ENCODE peak calls at places on chromosomes 13 and 19, in five cellular contexts. One of them, this sample, is unnamed. For H3K4me1, the result is how much of the 10 kb centered on the place peaks cover.

GRCh38 chr13:27822258-27822872 is 30.1 kb downstream of the GSX1 start:
- DNase-seq in heart right ventricle: no peak
- DNase-seq in cardiac muscle cell: no peak
- DNase-seq in ovary: no peak
- DNase-seq in psoas muscle: no peak
- DNase-seq in this sample: no peak

GRCh38 chr13:66216723-66217122 is 1013.4 kb downstream of the PCDH9 start:
- DNase-seq in heart right ventricle: no peak
- DNase-seq in cardiac muscle cell: peak
- DNase-seq in ovary: no peak
- DNase-seq in psoas muscle: no peak
- DNase-seq in this sample: no peak

GRCh38 chr13:114142640-114143490 is 10.4 kb upstream of the RASA3 start:
- DNase-seq in heart right ventricle: no peak
- DNase-seq in cardiac muscle cell: no peak
- DNase-seq in ovary: no peak
- DNase-seq in psoas muscle: no peak
- DNase-seq in this sample: no peak

GRCh38 chr19:4375620-4376228 is 24.6 kb downstream of the SH3GL1 start:
- DNase-seq in heart right ventricle: no peak
- DNase-seq in cardiac muscle cell: peak
- DNase-seq in ovary: peak
- DNase-seq in psoas muscle: peak
- DNase-seq in this sample: no peak

GRCh38 chr13:95604534-95604915 is 40.0 kb downstream of the DZIP1 start:
- DNase-seq in heart right ventricle: no peak
- DNase-seq in cardiac muscle cell: no peak
- DNase-seq in ovary: no peak
- DNase-seq in psoas muscle: no peak
- DNase-seq in this sample: no peak

GRCh38 chr13:66780814-66781213 is 449.3 kb downstream of the PCDH9 start:
- DNase-seq in heart right ventricle: no peak
- DNase-seq in cardiac muscle cell: peak
- DNase-seq in ovary: no peak
- DNase-seq in psoas muscle: no peak
- DNase-seq in this sample: no peak

GRCh38 chr13:36912983-36913382 is 7.1 kb downstream of the SMAD9 start:
- DNase-seq in heart right ventricle: no peak
- DNase-seq in cardiac muscle cell: no peak
- DNase-seq in ovary: no peak
- DNase-seq in psoas muscle: no peak
- DNase-seq in this sample: no peak

GRCh38 chr13:80273717-80274116 is 67.2 kb downstream of the SPRY2 start:
- DNase-seq in heart right ventricle: no peak
- DNase-seq in cardiac muscle cell: no peak
- DNase-seq in ovary: no peak
- DNase-seq in psoas muscle: no peak
- DNase-seq in this sample: no peak

GRCh38 chr13:35860661-35861060 is 270.5 kb downstream of the DCLK1 start:
- DNase-seq in heart right ventricle: no peak
- DNase-seq in cardiac muscle cell: no peak
- DNase-seq in ovary: no peak
- DNase-seq in psoas muscle: no peak
- DNase-seq in this sample: no peak

GRCh38 chr13:48068036-48068435 is 26.9 kb downstream of the MED4 start:
- DNase-seq in heart right ventricle: no peak
- DNase-seq in cardiac muscle cell: no peak
- DNase-seq in ovary: no peak
- DNase-seq in psoas muscle: no peak
- DNase-seq in this sample: no peak

GRCh38 chr19:15642807-15643206 is 2.1 kb downstream of the CYP4F3 start:
- DNase-seq in heart right ventricle: no peak
- DNase-seq in cardiac muscle cell: no peak
- DNase-seq in ovary: no peak
- DNase-seq in psoas muscle: no peak
- DNase-seq in this sample: no peak

GRCh38 chr19:52585101-52585500 is 15.0 kb downstream of the ZNF701 start:
- DNase-seq in heart right ventricle: peak
- DNase-seq in cardiac muscle cell: no peak
- DNase-seq in ovary: no peak
- DNase-seq in psoas muscle: no peak
- DNase-seq in this sample: no peak

GRCh38 chr19:34232566-34233481 is 21.5 kb upstream of the GARRE1 start:
- DNase-seq in heart right ventricle: peak
- DNase-seq in cardiac muscle cell: peak
- DNase-seq in ovary: peak
- DNase-seq in psoas muscle: peak
- DNase-seq in this sample: peak

GRCh38 chr13:101626925-101627555 is 174.6 kb downstream of the ITGBL1 start:
- DNase-seq in heart right ventricle: no peak
- DNase-seq in cardiac muscle cell: no peak
- DNase-seq in ovary: no peak
- DNase-seq in psoas muscle: no peak
- DNase-seq in this sample: peak

GRCh38 chr13:114116734-114117133 is 15.7 kb downstream of the RASA3 start:
- DNase-seq in heart right ventricle: no peak
- DNase-seq in cardiac muscle cell: no peak
- DNase-seq in ovary: peak
- DNase-seq in psoas muscle: no peak
- DNase-seq in this sample: peak

GRCh38 chr19:46380690-46381089 is 32.7 kb downstream of the CCDC8 start:
- DNase-seq in heart right ventricle: no peak
- DNase-seq in cardiac muscle cell: no peak
- DNase-seq in ovary: no peak
- DNase-seq in psoas muscle: no peak
- DNase-seq in this sample: no peak

GRCh38 chr19:37309834-37310575 is 60.9 kb upstream of the ZNF527 start:
- DNase-seq in heart right ventricle: no peak
- DNase-seq in cardiac muscle cell: no peak
- DNase-seq in ovary: no peak
- DNase-seq in psoas muscle: no peak
- DNase-seq in this sample: no peak

GRCh38 chr13:98217597-98217996 is 40.5 kb upstream of the RNF113B start:
- DNase-seq in heart right ventricle: no peak
- DNase-seq in cardiac muscle cell: no peak
- DNase-seq in ovary: no peak
- DNase-seq in psoas muscle: no peak
- DNase-seq in this sample: peak

GRCh38 chr19:39130337-39131254 is 5.0 kb downstream of the PAK4 start:
- DNase-seq in heart right ventricle: no peak
- DNase-seq in cardiac muscle cell: no peak
- DNase-seq in ovary: no peak
- DNase-seq in psoas muscle: no peak
- DNase-seq in this sample: no peak

GRCh38 chr13:73059460-73060250 is 850 bp downstream of the KLF5 start:
- DNase-seq in heart right ventricle: peak
- DNase-seq in cardiac muscle cell: no peak
- DNase-seq in ovary: peak
- DNase-seq in psoas muscle: peak
- DNase-seq in this sample: peak

GRCh38 chr13:76035711-76036110 is 399.6 kb downstream of the LMO7 start:
- DNase-seq in heart right ventricle: no peak
- DNase-seq in cardiac muscle cell: peak
- DNase-seq in ovary: no peak
- DNase-seq in psoas muscle: no peak
- DNase-seq in this sample: no peak

GRCh38 chr13:114131581-114132418 is 623 bp downstream of the RASA3 start:
- DNase-seq in heart right ventricle: no peak
- DNase-seq in cardiac muscle cell: peak
- DNase-seq in ovary: no peak
- DNase-seq in psoas muscle: no peak
- DNase-seq in this sample: peak

GRCh38 chr19:4557186-4557970 is 2.1 kb downstream of the SEMA6B start:
- DNase-seq in heart right ventricle: no peak
- DNase-seq in cardiac muscle cell: no peak
- DNase-seq in ovary: no peak
- DNase-seq in psoas muscle: no peak
- DNase-seq in this sample: no peak

GRCh38 chr19:30070970-30071632 is 129.1 kb downstream of the URI1 start:
- DNase-seq in heart right ventricle: peak
- DNase-seq in cardiac muscle cell: no peak
- DNase-seq in ovary: no peak
- DNase-seq in psoas muscle: no peak
- DNase-seq in this sample: no peak

GRCh38 chr19:12913871-12914690 is 5.0 kb downstream of the SYCE2 start:
- DNase-seq in heart right ventricle: no peak
- DNase-seq in cardiac muscle cell: peak
- DNase-seq in ovary: no peak
- DNase-seq in psoas muscle: no peak
- DNase-seq in this sample: peak

GRCh38 chr19:39746836-39747529 is 9.2 kb upstream of the CLC start:
- DNase-seq in heart right ventricle: no peak
- DNase-seq in cardiac muscle cell: no peak
- DNase-seq in ovary: no peak
- DNase-seq in psoas muscle: no peak
- DNase-seq in this sample: no peak

GRCh38 chr13:32728327-32728726 is 142.1 kb downstream of the PDS5B start:
- DNase-seq in heart right ventricle: no peak
- DNase-seq in cardiac muscle cell: no peak
- DNase-seq in ovary: no peak
- DNase-seq in psoas muscle: no peak
- DNase-seq in this sample: no peak

GRCh38 chr13:39510296-39510695 is 92.7 kb downstream of the LHFPL6 start:
- DNase-seq in heart right ventricle: no peak
- DNase-seq in cardiac muscle cell: no peak
- DNase-seq in ovary: no peak
- DNase-seq in psoas muscle: no peak
- DNase-seq in this sample: no peak

GRCh38 chr13:32059511-32059984 is 28.0 kb downstream of the FRY start:
- DNase-seq in heart right ventricle: no peak
- DNase-seq in cardiac muscle cell: no peak
- DNase-seq in ovary: no peak
- DNase-seq in psoas muscle: no peak
- DNase-seq in this sample: no peak

GRCh38 chr13:67118277-67118676 is 111.9 kb downstream of the PCDH9 start:
- DNase-seq in heart right ventricle: no peak
- DNase-seq in cardiac muscle cell: no peak
- DNase-seq in ovary: no peak
- DNase-seq in psoas muscle: no peak
- DNase-seq in this sample: no peak

GRCh38 chr19:47891923-47892666 is 6.0 kb upstream of the SULT2A1 start:
- DNase-seq in heart right ventricle: no peak
- DNase-seq in cardiac muscle cell: peak
- DNase-seq in ovary: no peak
- DNase-seq in psoas muscle: no peak
- DNase-seq in this sample: no peak

GRCh38 chr13:48864100-48864499 is 111.6 kb upstream of the FNDC3A start:
- DNase-seq in heart right ventricle: no peak
- DNase-seq in cardiac muscle cell: no peak
- DNase-seq in ovary: no peak
- DNase-seq in psoas muscle: no peak
- DNase-seq in this sample: no peak

GRCh38 chr19:1364070-1364719 is 19.5 kb upstream of the NDUFS7 start:
- DNase-seq in heart right ventricle: no peak
- DNase-seq in cardiac muscle cell: peak
- DNase-seq in ovary: no peak
- DNase-seq in psoas muscle: no peak
- DNase-seq in this sample: no peak
- TF ChIP-seq CTCF in heart right ventricle: no peak
- TF ChIP-seq CTCF in cardiac muscle cell: no peak
- TF ChIP-seq CTCF in ovary: no peak
- TF ChIP-seq CTCF in psoas muscle: peak
- TF ChIP-seq CTCF in this sample: no peak

GRCh38 chr19:41307954-41308449 is 2.0 kb upstream of the CCDC97 start:
- DNase-seq in heart right ventricle: no peak
- DNase-seq in cardiac muscle cell: no peak
- DNase-seq in ovary: no peak
- DNase-seq in psoas muscle: no peak
- DNase-seq in this sample: no peak

GRCh38 chr19:41307090-41307875 is 2.7 kb upstream of the CCDC97 start:
- DNase-seq in heart right ventricle: no peak
- DNase-seq in cardiac muscle cell: no peak
- DNase-seq in ovary: no peak
- DNase-seq in psoas muscle: no peak
- DNase-seq in this sample: no peak

GRCh38 chr19:41309225-41310030 is 544 bp upstream of the CCDC97 start:
- DNase-seq in heart right ventricle: no peak
- DNase-seq in cardiac muscle cell: no peak
- DNase-seq in ovary: no peak
- DNase-seq in psoas muscle: no peak
- DNase-seq in this sample: peak

GRCh38 chr19:41310031-41310831 is at the start of gene CCDC97:
- DNase-seq in heart right ventricle: peak
- DNase-seq in cardiac muscle cell: peak
- DNase-seq in ovary: peak
- DNase-seq in psoas muscle: peak
- DNase-seq in this sample: peak

GRCh38 chr19:41308450-41309224 is 1.3 kb upstream of the CCDC97 start:
- DNase-seq in heart right ventricle: peak
- DNase-seq in cardiac muscle cell: peak
- DNase-seq in ovary: peak
- DNase-seq in psoas muscle: peak
- DNase-seq in this sample: peak
- H3K4me1 ChIP-seq in heart right ventricle: under half
- H3K4me1 ChIP-seq in cardiac muscle cell: under half
- H3K4me1 ChIP-seq in ovary: under half
- H3K4me1 ChIP-seq in psoas muscle: under half
- H3K4me1 ChIP-seq in this sample: under half

GRCh38 chr19:19321143-19321577 is 531 bp downstream of the MAU2 start:
- DNase-seq in heart right ventricle: no peak
- DNase-seq in cardiac muscle cell: no peak
- DNase-seq in ovary: no peak
- DNase-seq in psoas muscle: no peak
- DNase-seq in this sample: no peak

GRCh38 chr19:19316082-19316481 is 4.2 kb downstream of the SUGP1 start:
- DNase-seq in heart right ventricle: no peak
- DNase-seq in cardiac muscle cell: no peak
- DNase-seq in ovary: no peak
- DNase-seq in psoas muscle: no peak
- DNase-seq in this sample: no peak

GRCh38 chr19:19319725-19320361 is 466 bp downstream of the SUGP1 start:
- DNase-seq in heart right ventricle: no peak
- DNase-seq in cardiac muscle cell: no peak
- DNase-seq in ovary: no peak
- DNase-seq in psoas muscle: no peak
- DNase-seq in this sample: no peak

GRCh38 chr19:19320362-19321142 is at the start of the genes MAU2 and SUGP1:
- DNase-seq in heart right ventricle: peak
- DNase-seq in cardiac muscle cell: peak
- DNase-seq in ovary: peak
- DNase-seq in psoas muscle: peak
- DNase-seq in this sample: peak

GRCh38 chr19:19315444-19315843 is 4.9 kb downstream of the SUGP1 start:
- DNase-seq in heart right ventricle: no peak
- DNase-seq in cardiac muscle cell: no peak
- DNase-seq in ovary: no peak
- DNase-seq in psoas muscle: no peak
- DNase-seq in this sample: no peak
- TF ChIP-seq CTCF in heart right ventricle: no peak
- TF ChIP-seq CTCF in cardiac muscle cell: no peak
- TF ChIP-seq CTCF in ovary: no peak
- TF ChIP-seq CTCF in psoas muscle: no peak
- TF ChIP-seq CTCF in this sample: no peak

DNA sequence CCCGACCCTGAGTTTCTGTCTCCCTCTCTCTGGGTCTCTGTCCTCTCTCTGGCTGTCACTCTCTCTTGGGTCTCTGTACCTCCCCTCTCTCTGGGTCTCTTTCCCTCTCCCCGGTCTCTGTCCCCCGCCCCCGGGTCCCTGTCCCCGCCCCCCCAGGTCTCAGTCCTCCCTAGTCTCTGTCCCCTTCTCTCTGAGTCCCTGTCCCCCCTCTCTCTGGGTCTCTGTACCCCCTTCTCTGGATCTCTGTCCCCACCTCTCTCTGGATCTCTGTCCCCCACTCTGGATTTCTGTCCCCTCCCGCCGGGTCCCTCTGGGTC is 2.3 kb upstream of the FTL start:
- DNase-seq in heart right ventricle: no peak
- DNase-seq in cardiac muscle cell: no peak
- DNase-seq in ovary: no peak
- DNase-seq in psoas muscle: no peak
- DNase-seq in this sample: no peak
- H3K4me1 ChIP-seq in heart right ventricle: under half
- H3K4me1 ChIP-seq in cardiac muscle cell: under half
- H3K4me1 ChIP-seq in ovary: under half
- H3K4me1 ChIP-seq in psoas muscle: under half
- H3K4me1 ChIP-seq in this sample: under half

This sample was measured in thyroid gland.